ENCODE peak calls at places on chromosome 21, in eight cellular contexts. Y is stomach, S is uterus, W is neural crest cell, R is astrocyte of the cerebellum, Z is BE2C, P is GM13977, O is right atrium auricular region. D is an unnamed sample.

GRCh38 chr21:37364722-37365121 is 1.9 kb upstream of the DYRK1A start:
- DNase-seq in Y (no peak), S (no peak), W (no peak), R (no peak), Z (no peak), P (peak; percentile 26), O (no peak), D (no peak)

GRCh38 chr21:41656946-41657525 is 109.8 kb downstream of the RIPK4 start:
- DNase-seq in Y (no peak), S (no peak), W (no peak), R (no peak), Z (no peak), P (no peak), O (no peak), D (no peak)

GRCh38 chr21:44267655-44268142 is 6.0 kb upstream of the DNMT3L start:
- DNase-seq in Y (no peak), S (peak; percentile 58), W (no peak), R (no peak), Z (no peak), P (no peak), O (no peak), D (peak; percentile 35)

GRCh38 chr21:27649323-27649722 is 682.4 kb upstream of the ADAMTS5 start:
- DNase-seq in Y (no peak), S (no peak), W (no peak), R (peak; percentile 33), Z (no peak), P (no peak), O (no peak), D (no peak)

GRCh38 chr21:29174607-29175013 is 44.2 kb downstream of the MAP3K7CL start:
- DNase-seq in Y (no peak), S (no peak), W (no peak), R (no peak), Z (no peak), P (no peak), O (no peak), D (no peak)

GRCh38 chr21:25361765-25362164 is 245.5 kb downstream of the MRPL39 start:
- DNase-seq in Y (no peak), S (no peak), W (no peak), R (no peak), Z (no peak), P (no peak), O (no peak), D (no peak)

GRCh38 chr21:32682696-32683474 is 44.9 kb downstream of the SYNJ1 start:
- DNase-seq in Y (no peak), S (no peak), W (no peak), R (no peak), Z (no peak), P (no peak), O (no peak), D (no peak)

GRCh38 chr21:40809673-40810072 is 37.3 kb downstream of the DSCAM start:
- DNase-seq in Y (no peak), S (no peak), W (no peak), R (no peak), Z (no peak), P (no peak), O (no peak), D (no peak)

GRCh38 chr21:39562791-39563770 is 49.7 kb upstream of the B3GALT5 start:
- DNase-seq in Y (no peak), S (no peak), W (no peak), R (no peak), Z (no peak), P (no peak), O (no peak), D (no peak)

DNA sequence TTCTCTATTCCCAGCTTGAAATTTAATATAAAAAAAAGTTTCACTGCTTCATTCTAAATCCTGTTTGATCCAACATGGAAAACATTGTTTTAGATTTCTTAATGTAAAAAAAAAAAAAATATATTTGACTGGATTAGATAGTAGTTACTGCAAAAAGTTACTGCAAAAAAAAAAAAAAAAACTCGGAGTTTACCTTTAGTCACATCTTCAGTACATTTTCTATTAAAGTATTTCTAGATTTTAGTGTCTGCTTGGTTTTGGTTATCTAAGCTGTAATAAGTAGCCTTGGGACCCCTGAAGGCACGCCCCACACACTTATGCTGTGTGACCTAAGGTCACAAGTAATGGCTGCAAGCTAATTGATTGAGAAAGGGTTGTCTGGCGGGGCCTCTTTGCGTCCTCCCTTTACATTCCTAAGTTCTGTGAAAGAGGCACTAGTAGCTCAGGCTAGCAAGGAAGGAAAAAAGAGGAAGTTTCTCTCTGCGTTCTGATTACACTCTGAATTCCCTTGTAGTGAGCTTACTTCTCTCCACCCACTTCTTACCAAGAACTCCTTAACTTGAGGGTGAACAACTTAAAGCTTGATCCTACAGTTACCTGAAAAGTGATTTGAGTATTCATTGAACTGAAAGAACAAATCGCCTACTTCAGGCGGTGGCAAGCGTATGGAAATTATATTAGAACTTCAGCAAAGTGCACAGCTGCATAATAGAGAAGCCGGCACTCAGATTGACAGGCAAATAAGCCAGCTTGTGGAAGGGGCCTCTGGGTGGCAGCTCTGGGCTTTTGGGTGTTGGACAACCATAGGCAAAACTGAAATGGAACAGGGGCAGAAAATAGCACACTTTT is 464.2 kb downstream of the USP25 start:
- DNase-seq in Y (peak; percentile 31), S (peak; percentile 61), W (peak; percentile 22), R (peak; percentile 51), Z (peak; percentile 19), P (no peak), O (peak; percentile 84), D (peak; percentile 2)
- TF ChIP-seq CTCF in Y (no peak), S (peak; percentile 19), W (no peak), R (peak; percentile 44), Z (peak; percentile 4), P (no peak), O (peak; percentile 57), D (no peak)

GRCh38 chr21:31659286-31660133 is at the start of gene SOD1:
- DNase-seq in Y (peak; percentile 95), S (peak; percentile 95), W (peak; percentile 93), R (peak; percentile 70), Z (peak; percentile 97), P (peak; percentile 98), O (peak; percentile 96), D (peak; percentile 97)
- TF ChIP-seq CTCF in Y (no peak), S (peak; percentile 34), W (no peak), R (no peak), Z (no peak), P (no peak), O (peak; percentile 27), D (no peak)

GRCh38 chr21:35005077-35005476 is 44.0 kb downstream of the RUNX1 start:
- DNase-seq in Y (no peak), S (no peak), W (no peak), R (no peak), Z (no peak), P (no peak), O (no peak), D (no peak)

GRCh38 chr21:35005825-35006224 is 43.3 kb downstream of the RUNX1 start:
- DNase-seq in Y (no peak), S (no peak), W (no peak), R (no peak), Z (no peak), P (no peak), O (no peak), D (no peak)

GRCh38 chr21:35007348-35007747 is 41.8 kb downstream of the RUNX1 start:
- DNase-seq in Y (no peak), S (no peak), W (no peak), R (no peak), Z (no peak), P (no peak), O (no peak), D (no peak)

GRCh38 chr21:35006248-35006647 is 42.9 kb downstream of the RUNX1 start:
- DNase-seq in Y (no peak), S (no peak), W (no peak), R (no peak), Z (no peak), P (no peak), O (no peak), D (no peak)

DNA sequence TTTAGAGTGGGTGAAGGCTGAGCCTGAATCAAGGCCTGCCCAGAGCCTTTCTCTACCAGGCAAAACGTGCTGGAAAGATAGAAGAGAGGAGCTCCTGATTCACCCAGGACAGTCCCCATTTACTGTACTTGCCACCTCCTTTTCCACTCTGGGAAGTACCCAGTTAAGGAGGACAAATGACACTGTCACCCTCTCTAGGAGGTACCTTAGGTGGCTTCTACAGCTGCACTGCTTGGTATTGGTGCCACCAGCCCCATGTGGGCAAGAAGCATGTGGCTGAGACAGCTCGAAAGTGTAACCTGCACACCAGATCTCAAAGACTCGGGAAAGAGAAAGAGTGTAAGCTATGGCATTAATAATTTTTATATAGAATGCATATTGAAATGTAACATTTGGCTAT is 42.3 kb downstream of the RUNX1 start:
- DNase-seq in Y (no peak), S (no peak), W (no peak), R (no peak), Z (no peak), P (no peak), O (no peak), D (no peak)
- TF ChIP-seq CTCF in Y (no peak), S (no peak), W (no peak), R (no peak), Z (no peak), P (no peak), O (no peak), D (no peak)

GRCh38 chr21:34782666-34783365 is 114.0 kb downstream of the CLIC6 start:
- DNase-seq in Y (no peak), S (no peak), W (no peak), R (no peak), Z (no peak), P (no peak), O (no peak), D (no peak)
- TF ChIP-seq CTCF in Y (no peak), S (no peak), W (no peak), R (no peak), Z (no peak), P (no peak), O (no peak), D (no peak)

D was measured in GM12865.